ENCODE peak calls at places on chromosomes 11 and 22, in seven cellular contexts. F is cardiac fibroblast, A is GM18507, E is left lung, H is H9, K is thoracic aorta, U is HTR-8/SVneo. R is an unnamed sample.
A peak's percentile ranks its signal among the peaks of the same experiment; 100 is the strongest.

GRCh38 chr11:859394-860131 is 16.9 kb downstream of the TSPAN4 start:
- DNase-seq in F (peak; percentile 82), A (no peak), E (no peak), H (no peak), K (no peak), U (no peak), R (peak; percentile 39)

GRCh38 chr11:4680341-4680740 is 17.3 kb downstream of the OR51E2 start:
- DNase-seq in F (no peak), A (no peak), E (no peak), H (no peak), K (no peak), U (no peak), R (no peak)

GRCh38 chr22:36846949-36847348 is 13.9 kb upstream of the NCF4 start:
- DNase-seq in F (no peak), A (no peak), E (no peak), H (no peak), K (no peak), U (no peak), R (no peak)

GRCh38 chr11:64758330-64759079 is 1.3 kb downstream of the PYGM start:
- DNase-seq in F (no peak), A (no peak), E (peak; percentile 60), H (peak; percentile 25), K (no peak), U (no peak), R (no peak)

GRCh38 chr11:46009647-46010046 is 87.2 kb downstream of the LARGE2 start:
- DNase-seq in F (peak; percentile 55), A (no peak), E (no peak), H (no peak), K (no peak), U (no peak), R (no peak)

GRCh38 chr11:112289588-112290461 is 29.2 kb upstream of the PLET1 start:
- DNase-seq in F (peak; percentile 64), A (peak; percentile 73), E (peak; percentile 98), H (peak; percentile 85), K (peak; percentile 27), U (peak; percentile 92), R (peak; percentile 73)

GRCh38 chr22:40346178-40347064 is at the start of gene ADSL:
- DNase-seq in F (peak; percentile 84), A (peak; percentile 69), E (peak; percentile 97), H (peak; percentile 89), K (peak; percentile 63), U (peak; percentile 92), R (peak; percentile 83)

GRCh38 chr22:22465782-22466181 is 42.8 kb downstream of the ZNF280B start:
- DNase-seq in F (peak; percentile 22), A (no peak), E (no peak), H (no peak), K (no peak), U (no peak), R (no peak)

GRCh38 chr11:42237701-42238235 is 778.3 kb upstream of the LRRC4C start:
- DNase-seq in F (peak; percentile 74), A (no peak), E (no peak), H (no peak), K (no peak), U (no peak), R (no peak)

GRCh38 chr11:104918113-104918824 is 20.0 kb upstream of the CASP12 start:
- DNase-seq in F (peak; percentile 82), A (no peak), E (no peak), H (no peak), K (no peak), U (peak; percentile 6), R (peak; percentile 7)

GRCh38 chr11:6735306-6735705 is 36.5 kb downstream of the OR2AG2 start:
- DNase-seq in F (peak; percentile 17), A (no peak), E (no peak), H (no peak), K (no peak), U (no peak), R (peak; percentile 81)

GRCh38 chr11:127226959-127227358 is 226.4 kb upstream of the KIRREL3 start:
- DNase-seq in F (no peak), A (no peak), E (no peak), H (no peak), K (no peak), U (no peak), R (peak; percentile 6)

GRCh38 chr11:126477526-126478275 is 122.2 kb downstream of the ST3GAL4 start:
- DNase-seq in F (no peak), A (no peak), E (peak; percentile 79), H (no peak), K (no peak), U (no peak), R (no peak)

GRCh38 chr11:58965246-58965985 is 26.1 kb downstream of the GLYATL1 start:
- DNase-seq in F (peak; percentile 9), A (no peak), E (no peak), H (no peak), K (no peak), U (no peak), R (peak; percentile 50)

GRCh38 chr11:1198766-1199688 is 23.8 kb upstream of the MUC5B start:
- DNase-seq in F (no peak), A (no peak), E (peak; percentile 76), H (peak; percentile 27), K (no peak), U (no peak), R (no peak)

GRCh38 chr11:94577841-94578240 is 10.7 kb downstream of the PIWIL4 start:
- DNase-seq in F (no peak), A (no peak), E (no peak), H (no peak), K (no peak), U (no peak), R (peak; percentile 10)

GRCh38 chr22:37409557-37409956 is 17.7 kb downstream of the ELFN2 start:
- DNase-seq in F (no peak), A (no peak), E (no peak), H (no peak), K (no peak), U (no peak), R (no peak)

GRCh38 chr22:19817561-19818263 is 37.0 kb downstream of the GNB1L start:
- DNase-seq in F (no peak), A (no peak), E (peak; percentile 81), H (peak; percentile 24), K (no peak), U (no peak), R (no peak)

GRCh38 chr11:112212710-112213109 is 13.5 kb upstream of the PTS start:
- DNase-seq in F (no peak), A (no peak), E (no peak), H (no peak), K (no peak), U (no peak), R (no peak)

GRCh38 chr11:75809991-75810390 is 5.0 kb upstream of the UVRAG start:
- DNase-seq in F (no peak), A (no peak), E (no peak), H (no peak), K (no peak), U (no peak), R (no peak)

GRCh38 chr22:37501610-37502341 is 15.6 kb upstream of the MFNG start:
- DNase-seq in F (peak; percentile 92), A (no peak), E (no peak), H (no peak), K (peak; percentile 21), U (no peak), R (peak; percentile 62)

GRCh38 chr11:119744577-119744976 is 15.6 kb upstream of the NECTIN1 start:
- DNase-seq in F (no peak), A (no peak), E (no peak), H (no peak), K (no peak), U (no peak), R (no peak)

GRCh38 chr11:46295312-46295995 is 18.0 kb downstream of the CREB3L1 start:
- DNase-seq in F (peak; percentile 74), A (peak; percentile 65), E (peak; percentile 91), H (peak; percentile 91), K (no peak), U (peak; percentile 87), R (peak; percentile 78)

GRCh38 chr11:75427181-75427580 is 5.8 kb downstream of the KLHL35 start:
- DNase-seq in F (no peak), A (no peak), E (no peak), H (no peak), K (no peak), U (no peak), R (no peak)

GRCh38 chr22:49627217-49628181 is 200.2 kb downstream of the BRD1 start:
- DNase-seq in F (no peak), A (no peak), E (peak; percentile 66), H (no peak), K (no peak), U (no peak), R (no peak)

GRCh38 chr22:43992331-43992821 is 31.7 kb upstream of the PARVB start:
- DNase-seq in F (peak; percentile 25), A (no peak), E (no peak), H (no peak), K (no peak), U (no peak), R (peak; percentile 96)

GRCh38 chr11:85945296-85945695 is 90.1 kb downstream of the CCDC83 start:
- DNase-seq in F (no peak), A (no peak), E (no peak), H (no peak), K (no peak), U (no peak), R (no peak)

GRCh38 chr22:25368271-25368670 is 148.8 kb downstream of the CRYBB2 start:
- DNase-seq in F (peak; percentile 63), A (no peak), E (peak; percentile 69), H (no peak), K (no peak), U (peak; percentile 13), R (peak; percentile 68)